ENCODE peak calls at places on chromosome X, in nine cellular contexts. One of them, this sample, is unnamed.

GRCh38 chrX:22952011-22952410 is 47.7 kb upstream of the DDX53 start:
- DNase-seq in lower leg skin: no peak
- DNase-seq in Peyer's patch: no peak
- DNase-seq in HCT116: no peak
- DNase-seq in erythroblast: peak
- DNase-seq in transverse colon: no peak
- DNase-seq in right lobe of liver: no peak
- DNase-seq in uterus: no peak
- DNase-seq in body of pancreas: no peak
- DNase-seq in this sample: no peak

GRCh38 chrX:39149761-39150160 is 348.5 kb downstream of the MID1IP1 start:
- DNase-seq in lower leg skin: peak
- DNase-seq in Peyer's patch: peak
- DNase-seq in HCT116: no peak
- DNase-seq in erythroblast: peak
- DNase-seq in transverse colon: peak
- DNase-seq in right lobe of liver: peak
- DNase-seq in uterus: peak
- DNase-seq in body of pancreas: peak
- DNase-seq in this sample: peak

GRCh38 chrX:155957843-155958242 is 39.7 kb upstream of the IL9R start:
- DNase-seq in lower leg skin: no peak
- DNase-seq in Peyer's patch: no peak
- DNase-seq in HCT116: no peak
- DNase-seq in erythroblast: no peak
- DNase-seq in transverse colon: no peak
- DNase-seq in right lobe of liver: no peak
- DNase-seq in uterus: no peak
- DNase-seq in body of pancreas: no peak
- DNase-seq in this sample: no peak

GRCh38 chrX:153592966-153593688 is 5.8 kb downstream of the CCNQ start:
- DNase-seq in lower leg skin: no peak
- DNase-seq in Peyer's patch: no peak
- DNase-seq in HCT116: no peak
- DNase-seq in erythroblast: no peak
- DNase-seq in transverse colon: no peak
- DNase-seq in right lobe of liver: peak
- DNase-seq in uterus: no peak
- DNase-seq in body of pancreas: peak
- DNase-seq in this sample: no peak

GRCh38 chrX:140918398-140919043 is 83.9 kb upstream of the SPANXB1 start:
- DNase-seq in lower leg skin: no peak
- DNase-seq in Peyer's patch: peak
- DNase-seq in HCT116: peak
- DNase-seq in erythroblast: peak
- DNase-seq in transverse colon: peak
- DNase-seq in right lobe of liver: no peak
- DNase-seq in uterus: no peak
- DNase-seq in body of pancreas: peak
- DNase-seq in this sample: peak

GRCh38 chrX:85365370-85365995 is 14.0 kb downstream of the POF1B start:
- DNase-seq in lower leg skin: no peak
- DNase-seq in Peyer's patch: no peak
- DNase-seq in HCT116: no peak
- DNase-seq in erythroblast: no peak
- DNase-seq in transverse colon: no peak
- DNase-seq in right lobe of liver: no peak
- DNase-seq in uterus: no peak
- DNase-seq in body of pancreas: no peak
- DNase-seq in this sample: no peak

GRCh38 chrX:22097295-22097694 is 65.2 kb downstream of the PHEX start:
- DNase-seq in lower leg skin: no peak
- DNase-seq in Peyer's patch: no peak
- DNase-seq in HCT116: no peak
- DNase-seq in erythroblast: no peak
- DNase-seq in transverse colon: no peak
- DNase-seq in right lobe of liver: no peak
- DNase-seq in uterus: no peak
- DNase-seq in body of pancreas: no peak
- DNase-seq in this sample: peak

GRCh38 chrX:37509349-37509748 is 62.1 kb upstream of the LANCL3 start:
- DNase-seq in lower leg skin: no peak
- DNase-seq in Peyer's patch: no peak
- DNase-seq in HCT116: no peak
- DNase-seq in erythroblast: peak
- DNase-seq in transverse colon: no peak
- DNase-seq in right lobe of liver: no peak
- DNase-seq in uterus: no peak
- DNase-seq in body of pancreas: no peak
- DNase-seq in this sample: no peak

GRCh38 chrX:119230850-119231249 is 5.2 kb upstream of the PGRMC1 start:
- DNase-seq in lower leg skin: no peak
- DNase-seq in Peyer's patch: no peak
- DNase-seq in HCT116: no peak
- DNase-seq in erythroblast: no peak
- DNase-seq in transverse colon: no peak
- DNase-seq in right lobe of liver: no peak
- DNase-seq in uterus: no peak
- DNase-seq in body of pancreas: no peak
- DNase-seq in this sample: no peak

GRCh38 chrX:32524385-32524784 is 687.0 kb downstream of the DMD start:
- DNase-seq in lower leg skin: no peak
- DNase-seq in Peyer's patch: no peak
- DNase-seq in HCT116: no peak
- DNase-seq in erythroblast: no peak
- DNase-seq in transverse colon: no peak
- DNase-seq in right lobe of liver: no peak
- DNase-seq in uterus: no peak
- DNase-seq in body of pancreas: no peak
- DNase-seq in this sample: no peak

GRCh38 chrX:120224388-120224787 is 26.2 kb upstream of the ZBTB33 start:
- DNase-seq in lower leg skin: no peak
- DNase-seq in Peyer's patch: no peak
- DNase-seq in HCT116: no peak
- DNase-seq in erythroblast: peak
- DNase-seq in transverse colon: no peak
- DNase-seq in right lobe of liver: no peak
- DNase-seq in uterus: no peak
- DNase-seq in body of pancreas: no peak
- DNase-seq in this sample: no peak

GRCh38 chrX:107102980-107103379 is 15.6 kb downstream of the RBM41 start:
- DNase-seq in lower leg skin: no peak
- DNase-seq in Peyer's patch: no peak
- DNase-seq in HCT116: no peak
- DNase-seq in erythroblast: peak
- DNase-seq in transverse colon: no peak
- DNase-seq in right lobe of liver: no peak
- DNase-seq in uterus: no peak
- DNase-seq in body of pancreas: no peak
- DNase-seq in this sample: no peak

GRCh38 chrX:136039968-136040367 is 54.7 kb downstream of the SLC9A6 start:
- DNase-seq in lower leg skin: no peak
- DNase-seq in Peyer's patch: no peak
- DNase-seq in HCT116: no peak
- DNase-seq in erythroblast: no peak
- DNase-seq in transverse colon: no peak
- DNase-seq in right lobe of liver: no peak
- DNase-seq in uterus: peak
- DNase-seq in body of pancreas: no peak
- DNase-seq in this sample: no peak

GRCh38 chrX:9865804-9866471 is 79.7 kb downstream of the SHROOM2 start:
- DNase-seq in lower leg skin: no peak
- DNase-seq in Peyer's patch: no peak
- DNase-seq in HCT116: peak
- DNase-seq in erythroblast: no peak
- DNase-seq in transverse colon: no peak
- DNase-seq in right lobe of liver: no peak
- DNase-seq in uterus: no peak
- DNase-seq in body of pancreas: no peak
- DNase-seq in this sample: no peak

GRCh38 chrX:46574941-46575381 is 1.4 kb downstream of the CHST7 start:
- DNase-seq in lower leg skin: peak
- DNase-seq in Peyer's patch: no peak
- DNase-seq in HCT116: no peak
- DNase-seq in erythroblast: peak
- DNase-seq in transverse colon: no peak
- DNase-seq in right lobe of liver: peak
- DNase-seq in uterus: no peak
- DNase-seq in body of pancreas: peak
- DNase-seq in this sample: no peak

DNA sequence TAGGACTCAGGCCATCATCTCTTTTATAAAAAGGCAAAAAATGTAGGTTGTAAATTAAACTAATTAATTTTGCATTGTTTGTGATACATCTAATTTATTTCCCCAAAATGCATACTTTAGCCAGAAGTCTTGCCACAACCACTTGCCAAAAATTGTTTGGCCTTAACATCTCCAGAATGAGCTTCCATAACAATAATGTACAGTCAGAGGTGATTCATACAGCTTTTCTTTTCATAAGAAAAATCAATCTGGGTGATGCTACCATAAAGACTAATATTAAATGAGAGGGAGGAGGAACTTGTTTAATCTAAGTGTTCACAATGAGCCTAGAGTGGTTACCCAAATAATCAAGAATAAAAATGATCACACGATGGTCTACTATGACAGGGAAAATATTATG is 59.3 kb downstream of the AMMECR1 start:
- DNase-seq in lower leg skin: no peak
- DNase-seq in Peyer's patch: no peak
- DNase-seq in HCT116: no peak
- DNase-seq in erythroblast: no peak
- DNase-seq in transverse colon: no peak
- DNase-seq in right lobe of liver: no peak
- DNase-seq in uterus: no peak
- DNase-seq in body of pancreas: no peak
- DNase-seq in this sample: no peak
- TF ChIP-seq POLR2A in lower leg skin: no peak
- TF ChIP-seq POLR2A in Peyer's patch: no peak
- TF ChIP-seq POLR2A in HCT116: no peak
- TF ChIP-seq POLR2A in erythroblast: no peak
- TF ChIP-seq POLR2A in transverse colon: no peak
- TF ChIP-seq POLR2A in right lobe of liver: no peak
- TF ChIP-seq POLR2A in uterus: no peak
- TF ChIP-seq POLR2A in body of pancreas: no peak
- TF ChIP-seq POLR2A in this sample: no peak

DNA sequence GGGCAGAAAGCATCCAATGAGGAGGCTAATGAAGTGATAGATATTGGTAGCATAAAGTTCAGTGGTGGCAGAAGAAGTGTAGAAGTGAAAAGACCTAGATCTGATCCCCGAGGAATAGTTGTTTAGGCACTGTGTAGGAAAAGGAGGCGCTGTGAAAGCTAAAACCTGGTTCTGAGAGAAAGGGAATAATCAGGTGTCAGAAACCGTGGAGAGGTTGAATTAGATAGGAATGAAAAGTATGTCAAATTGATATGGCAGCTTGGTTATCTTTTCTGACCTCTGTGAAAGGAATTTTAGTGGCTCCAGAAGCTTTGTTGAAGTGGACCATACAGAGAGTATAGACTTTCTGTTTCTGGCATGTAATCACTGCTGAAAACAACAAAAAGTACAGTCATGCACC is 30.8 kb upstream of the CCDC160 start:
- DNase-seq in lower leg skin: no peak
- DNase-seq in Peyer's patch: no peak
- DNase-seq in HCT116: no peak
- DNase-seq in erythroblast: no peak
- DNase-seq in transverse colon: no peak
- DNase-seq in right lobe of liver: no peak
- DNase-seq in uterus: no peak
- DNase-seq in body of pancreas: no peak
- DNase-seq in this sample: no peak
- TF ChIP-seq POLR2A in lower leg skin: no peak
- TF ChIP-seq POLR2A in Peyer's patch: no peak
- TF ChIP-seq POLR2A in HCT116: no peak
- TF ChIP-seq POLR2A in erythroblast: no peak
- TF ChIP-seq POLR2A in transverse colon: no peak
- TF ChIP-seq POLR2A in right lobe of liver: no peak
- TF ChIP-seq POLR2A in uterus: no peak
- TF ChIP-seq POLR2A in body of pancreas: no peak
- TF ChIP-seq POLR2A in this sample: no peak

GRCh38 chrX:74291964-74292891 is 11.8 kb upstream of the ZCCHC13 start:
- DNase-seq in lower leg skin: peak
- DNase-seq in Peyer's patch: peak
- DNase-seq in HCT116: peak
- DNase-seq in erythroblast: peak
- DNase-seq in transverse colon: peak
- DNase-seq in right lobe of liver: peak
- DNase-seq in uterus: peak
- DNase-seq in body of pancreas: peak
- DNase-seq in this sample: peak
- TF ChIP-seq POLR2A in lower leg skin: no peak
- TF ChIP-seq POLR2A in Peyer's patch: peak
- TF ChIP-seq POLR2A in HCT116: peak
- TF ChIP-seq POLR2A in erythroblast: peak
- TF ChIP-seq POLR2A in transverse colon: peak
- TF ChIP-seq POLR2A in right lobe of liver: peak
- TF ChIP-seq POLR2A in uterus: no peak
- TF ChIP-seq POLR2A in body of pancreas: peak
- TF ChIP-seq POLR2A in this sample: peak

GRCh38 chrX:48798318-48798717 is 3.5 kb upstream of the HDAC6 start:
- DNase-seq in lower leg skin: no peak
- DNase-seq in Peyer's patch: no peak
- DNase-seq in HCT116: no peak
- DNase-seq in erythroblast: no peak
- DNase-seq in transverse colon: no peak
- DNase-seq in right lobe of liver: no peak
- DNase-seq in uterus: no peak
- DNase-seq in body of pancreas: no peak
- DNase-seq in this sample: no peak

GRCh38 chrX:48802813-48803261 is 970 bp downstream of the HDAC6 start:
- DNase-seq in lower leg skin: no peak
- DNase-seq in Peyer's patch: no peak
- DNase-seq in HCT116: no peak
- DNase-seq in erythroblast: no peak
- DNase-seq in transverse colon: no peak
- DNase-seq in right lobe of liver: no peak
- DNase-seq in uterus: no peak
- DNase-seq in body of pancreas: no peak
- DNase-seq in this sample: no peak

GRCh38 chrX:48802089-48802812 is 384 bp downstream of the HDAC6 start:
- DNase-seq in lower leg skin: peak
- DNase-seq in Peyer's patch: peak
- DNase-seq in HCT116: peak
- DNase-seq in erythroblast: peak
- DNase-seq in transverse colon: peak
- DNase-seq in right lobe of liver: peak
- DNase-seq in uterus: peak
- DNase-seq in body of pancreas: peak
- DNase-seq in this sample: peak

GRCh38 chrX:48800574-48801280 is 1.1 kb upstream of the HDAC6 start:
- DNase-seq in lower leg skin: peak
- DNase-seq in Peyer's patch: no peak
- DNase-seq in HCT116: no peak
- DNase-seq in erythroblast: peak
- DNase-seq in transverse colon: no peak
- DNase-seq in right lobe of liver: no peak
- DNase-seq in uterus: no peak
- DNase-seq in body of pancreas: no peak
- DNase-seq in this sample: no peak

GRCh38 chrX:48801281-48802088 is at the start of gene HDAC6:
- DNase-seq in lower leg skin: peak
- DNase-seq in Peyer's patch: peak
- DNase-seq in HCT116: peak
- DNase-seq in erythroblast: peak
- DNase-seq in transverse colon: peak
- DNase-seq in right lobe of liver: peak
- DNase-seq in uterus: peak
- DNase-seq in body of pancreas: peak
- DNase-seq in this sample: peak
- TF ChIP-seq POLR2A in lower leg skin: no peak
- TF ChIP-seq POLR2A in Peyer's patch: no peak
- TF ChIP-seq POLR2A in HCT116: no peak
- TF ChIP-seq POLR2A in erythroblast: peak
- TF ChIP-seq POLR2A in transverse colon: peak
- TF ChIP-seq POLR2A in right lobe of liver: no peak
- TF ChIP-seq POLR2A in uterus: no peak
- TF ChIP-seq POLR2A in body of pancreas: no peak
- TF ChIP-seq POLR2A in this sample: peak

This sample was measured in H54.